ENCODE peak calls at places on chromosome 11, in four cellular contexts. Y is prostate gland, F is body of pancreas, X is A549. V is an unnamed sample.

GRCh38 chr11:13336246-13336873 is 58.8 kb downstream of the BMAL1 start:
- DNase-seq in Y (no peak), F (no peak), X (no peak), V (no peak)

GRCh38 chr11:47186076-47186936 is at the start of gene PACSIN3:
- DNase-seq in Y (no peak), F (peak; percentile 75), X (peak; percentile 72), V (peak; percentile 72)

GRCh38 chr11:23554002-23554401 is 693.7 kb upstream of the CCDC179 start:
- DNase-seq in Y (no peak), F (peak; percentile 6), X (no peak), V (no peak)

GRCh38 chr11:116725434-116726221 is 47.2 kb downstream of the BUD13 start:
- DNase-seq in Y (no peak), F (peak; percentile 19), X (no peak), V (peak; percentile 30)

GRCh38 chr11:15499684-15500083 is 385.0 kb downstream of the INSC start:
- DNase-seq in Y (no peak), F (no peak), X (no peak), V (no peak)

GRCh38 chr11:93236741-93237675 is 39.2 kb upstream of the SLC36A4 start:
- DNase-seq in Y (peak; percentile 54), F (peak; percentile 51), X (peak; percentile 7), V (no peak)

GRCh38 chr11:114256898-114257286 is 39.3 kb upstream of the NNMT start:
- DNase-seq in Y (no peak), F (no peak), X (no peak), V (no peak)

GRCh38 chr11:35682230-35683195 is 19.9 kb downstream of the TRIM44 start:
- DNase-seq in Y (no peak), F (no peak), X (no peak), V (no peak)

GRCh38 chr11:47867821-47868220 is 19.7 kb upstream of the NUP160 start:
- DNase-seq in Y (no peak), F (no peak), X (no peak), V (no peak)

GRCh38 chr11:6320411-6321207 is at the start of gene CAVIN3:
- DNase-seq in Y (peak; percentile 17), F (peak; percentile 79), X (peak; percentile 23), V (no peak)

GRCh38 chr11:87851234-87851633 is 324.0 kb downstream of the RAB38 start:
- DNase-seq in Y (no peak), F (no peak), X (no peak), V (no peak)

GRCh38 chr11:3044004-3044403 is 13.2 kb downstream of the CARS1 start:
- DNase-seq in Y (no peak), F (no peak), X (no peak), V (no peak)

GRCh38 chr11:64652586-64653387 is 61.8 kb downstream of the SLC22A12 start:
- DNase-seq in Y (peak; percentile 58), F (peak; percentile 86), X (peak; percentile 92), V (peak; percentile 85)

GRCh38 chr11:64654439-64654838 is 63.4 kb downstream of the SLC22A12 start:
- DNase-seq in Y (no peak), F (no peak), X (no peak), V (no peak)

GRCh38 chr11:64654958-64655541 is 64.0 kb downstream of the SLC22A12 start:
- DNase-seq in Y (no peak), F (no peak), X (no peak), V (no peak)

GRCh38 chr11:64650923-64651523 is 60.0 kb downstream of the SLC22A12 start:
- DNase-seq in Y (no peak), F (peak; percentile 25), X (peak; percentile 63), V (peak; percentile 59)

GRCh38 chr11:64653388-64653973 is 62.5 kb downstream of the SLC22A12 start:
- DNase-seq in Y (no peak), F (no peak), X (no peak), V (no peak)
- TF ChIP-seq POLR2A in Y (no peak), F (no peak), X (no peak), V (no peak)

GRCh38 chr11:119363874-119364590 is 17.5 kb downstream of the USP2 start:
- DNase-seq in Y (no peak), F (peak; percentile 77), X (peak; percentile 31), V (no peak)
- TF ChIP-seq POLR2A in Y (no peak), F (peak; percentile 44), X (no peak), V (peak; percentile 23)

GRCh38 chr11:66617148-66617814 is 851 bp downstream of the RBM14 start:
- DNase-seq in Y (no peak), F (peak; percentile 72), X (no peak), V (no peak)

GRCh38 chr11:66616379-66617147 is at the start of gene RBM14:
- DNase-seq in Y (peak; percentile 99), F (peak; percentile 98), X (peak; percentile 100), V (peak; percentile 99)

GRCh38 chr11:66624450-66624849 is 8.0 kb downstream of the RBM14 start:
- DNase-seq in Y (no peak), F (no peak), X (no peak), V (no peak)

GRCh38 chr11:66614073-66614472 is 2.4 kb upstream of the RBM14 start:
- DNase-seq in Y (no peak), F (no peak), X (no peak), V (no peak)

DNA sequence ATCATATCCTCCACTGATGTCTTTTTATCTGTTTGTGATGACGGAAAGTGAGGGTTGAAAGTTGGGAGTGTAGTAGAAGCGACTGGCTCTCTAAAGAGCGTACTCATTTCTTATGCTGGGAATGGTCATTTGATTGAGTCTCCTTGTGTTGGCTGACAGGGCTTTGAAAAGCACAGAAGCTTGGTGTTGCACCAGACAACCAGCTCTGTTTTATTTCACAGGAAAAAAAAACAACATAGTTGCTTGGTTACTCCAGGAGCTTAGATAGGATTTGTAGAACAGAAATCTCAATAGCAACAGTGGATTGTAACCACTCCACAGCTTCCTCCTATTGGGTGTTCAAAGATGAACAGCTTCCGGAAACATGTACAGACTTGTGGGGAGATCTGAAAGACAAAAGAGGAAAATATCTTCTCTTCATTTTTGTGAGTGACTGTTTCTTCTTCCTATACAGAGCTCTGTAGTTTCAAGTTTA is 2.7 kb downstream of the RBM14 start:
- DNase-seq in Y (no peak), F (no peak), X (no peak), V (no peak)
- TF ChIP-seq POLR2A in Y (no peak), F (no peak), X (no peak), V (no peak)

GRCh38 chr11:75534291-75535038 is 8.7 kb upstream of the GDPD5 start:
- DNase-seq in Y (peak; percentile 15), F (no peak), X (no peak), V (no peak)
- TF ChIP-seq POLR2A in Y (no peak), F (no peak), X (no peak), V (no peak)

GRCh38 chr11:61295596-61295926 is 445 bp upstream of the VWCE start:
- DNase-seq in Y (no peak), F (peak; percentile 25), X (no peak), V (no peak)
- TF ChIP-seq POLR2A in Y (no peak), F (no peak), X (no peak), V (no peak)

DNA sequence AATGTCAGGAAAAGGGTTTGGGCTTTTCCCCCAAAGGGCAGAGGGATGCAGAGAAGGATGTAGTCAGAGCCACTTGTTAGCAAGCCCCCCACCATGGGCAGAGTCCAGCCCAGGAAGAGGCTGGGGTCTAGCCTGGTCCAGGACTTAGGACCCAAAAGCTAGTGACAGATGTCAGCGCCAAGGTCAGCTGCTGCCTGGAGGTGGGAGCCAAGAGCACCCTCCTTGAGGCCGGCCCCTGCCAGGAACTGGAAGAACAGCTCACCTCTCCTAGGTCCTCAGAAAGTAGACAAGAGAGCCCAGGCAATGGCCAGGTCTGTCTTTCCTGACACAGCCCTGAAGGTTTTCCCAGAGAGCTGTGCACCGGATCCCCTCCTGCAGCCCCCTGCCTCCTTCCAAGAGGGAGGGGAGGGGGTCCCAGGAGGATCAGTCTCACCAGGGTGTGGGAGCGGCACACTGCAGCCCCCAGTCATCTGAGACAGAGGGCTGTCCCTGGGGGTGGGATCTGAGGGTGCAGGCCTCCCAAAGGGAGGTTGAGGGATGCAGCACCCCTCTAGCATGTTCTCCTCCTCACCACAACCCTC is 14.6 kb upstream of the ARHGEF17 start:
- DNase-seq in Y (no peak), F (no peak), X (no peak), V (no peak)
- TF ChIP-seq POLR2A in Y (no peak), F (no peak), X (no peak), V (no peak)

GRCh38 chr11:8068605-8069221 is 12.3 kb upstream of the TUB start:
- DNase-seq in Y (no peak), F (peak; percentile 53), X (peak; percentile 27), V (peak; percentile 84)
- TF ChIP-seq POLR2A in Y (no peak), F (no peak), X (no peak), V (no peak)